ENCODE peak calls at places on chromosomes 4 and X, in eight cellular contexts. One of them, this sample, is unnamed. For H3K27me3 and H3K9me3, the result is how much of the 10 kb centered on the place peaks cover.

GRCh38 chr4:84565951-84566350 is 17.0 kb upstream of the CDS1 start:
- DNase-seq in heart left ventricle: no peak
- DNase-seq in astrocyte: no peak
- DNase-seq in left lung: no peak
- DNase-seq in cardiac muscle cell: no peak
- DNase-seq in CD8-positive, alpha-beta T cell: no peak
- DNase-seq in fibroblast of lung: no peak
- DNase-seq in colonic mucosa: no peak
- DNase-seq in this sample: no peak

GRCh38 chr4:55754754-55755350 is 64.7 kb upstream of the EXOC1L start:
- DNase-seq in heart left ventricle: no peak
- DNase-seq in astrocyte: peak
- DNase-seq in left lung: no peak
- DNase-seq in cardiac muscle cell: no peak
- DNase-seq in CD8-positive, alpha-beta T cell: no peak
- DNase-seq in fibroblast of lung: peak
- DNase-seq in colonic mucosa: no peak
- DNase-seq in this sample: no peak

GRCh38 chr4:20087512-20087911 is 164.2 kb upstream of the SLIT2 start:
- DNase-seq in heart left ventricle: no peak
- DNase-seq in astrocyte: no peak
- DNase-seq in left lung: peak
- DNase-seq in cardiac muscle cell: no peak
- DNase-seq in CD8-positive, alpha-beta T cell: no peak
- DNase-seq in fibroblast of lung: no peak
- DNase-seq in colonic mucosa: no peak
- DNase-seq in this sample: no peak

GRCh38 chr4:163271555-163272127 is 60.8 kb downstream of the NPY1R start:
- DNase-seq in heart left ventricle: no peak
- DNase-seq in astrocyte: no peak
- DNase-seq in left lung: no peak
- DNase-seq in cardiac muscle cell: no peak
- DNase-seq in CD8-positive, alpha-beta T cell: no peak
- DNase-seq in fibroblast of lung: no peak
- DNase-seq in colonic mucosa: no peak
- DNase-seq in this sample: no peak

GRCh38 chr4:48777739-48778138 is 2.3 kb downstream of the FRYL start:
- DNase-seq in heart left ventricle: no peak
- DNase-seq in astrocyte: no peak
- DNase-seq in left lung: no peak
- DNase-seq in cardiac muscle cell: no peak
- DNase-seq in CD8-positive, alpha-beta T cell: no peak
- DNase-seq in fibroblast of lung: no peak
- DNase-seq in colonic mucosa: no peak
- DNase-seq in this sample: no peak

GRCh38 chrX:110123331-110123782 is 120.4 kb downstream of the TMEM164 start:
- DNase-seq in heart left ventricle: no peak
- DNase-seq in astrocyte: no peak
- DNase-seq in left lung: no peak
- DNase-seq in cardiac muscle cell: no peak
- DNase-seq in CD8-positive, alpha-beta T cell: no peak
- DNase-seq in fibroblast of lung: no peak
- DNase-seq in colonic mucosa: no peak
- DNase-seq in this sample: no peak

GRCh38 chr4:23165669-23166068 is 472.9 kb downstream of the GBA3 start:
- DNase-seq in heart left ventricle: no peak
- DNase-seq in astrocyte: no peak
- DNase-seq in left lung: no peak
- DNase-seq in cardiac muscle cell: no peak
- DNase-seq in CD8-positive, alpha-beta T cell: no peak
- DNase-seq in fibroblast of lung: no peak
- DNase-seq in colonic mucosa: no peak
- DNase-seq in this sample: no peak

GRCh38 chr4:103197765-103198110 is 405 bp downstream of the CENPE start:
- DNase-seq in heart left ventricle: no peak
- DNase-seq in astrocyte: peak
- DNase-seq in left lung: no peak
- DNase-seq in cardiac muscle cell: no peak
- DNase-seq in CD8-positive, alpha-beta T cell: no peak
- DNase-seq in fibroblast of lung: no peak
- DNase-seq in colonic mucosa: no peak
- DNase-seq in this sample: no peak

GRCh38 chrX:20507901-20508620 is 241.4 kb upstream of the RPS6KA3 start:
- DNase-seq in heart left ventricle: no peak
- DNase-seq in astrocyte: no peak
- DNase-seq in left lung: no peak
- DNase-seq in cardiac muscle cell: no peak
- DNase-seq in CD8-positive, alpha-beta T cell: no peak
- DNase-seq in fibroblast of lung: no peak
- DNase-seq in colonic mucosa: no peak
- DNase-seq in this sample: no peak

GRCh38 chr4:87505862-87506261 is 23.3 kb downstream of the SPARCL1 start:
- DNase-seq in heart left ventricle: no peak
- DNase-seq in astrocyte: no peak
- DNase-seq in left lung: no peak
- DNase-seq in cardiac muscle cell: no peak
- DNase-seq in CD8-positive, alpha-beta T cell: no peak
- DNase-seq in fibroblast of lung: no peak
- DNase-seq in colonic mucosa: no peak
- DNase-seq in this sample: no peak

GRCh38 chr4:110629780-110630500 is 7.1 kb upstream of the PITX2 start:
- DNase-seq in heart left ventricle: no peak
- DNase-seq in astrocyte: no peak
- DNase-seq in left lung: no peak
- DNase-seq in cardiac muscle cell: no peak
- DNase-seq in CD8-positive, alpha-beta T cell: no peak
- DNase-seq in fibroblast of lung: no peak
- DNase-seq in colonic mucosa: no peak
- DNase-seq in this sample: no peak

GRCh38 chr4:110629214-110629754 is 6.4 kb upstream of the PITX2 start:
- DNase-seq in heart left ventricle: no peak
- DNase-seq in astrocyte: no peak
- DNase-seq in left lung: no peak
- DNase-seq in cardiac muscle cell: no peak
- DNase-seq in CD8-positive, alpha-beta T cell: no peak
- DNase-seq in fibroblast of lung: no peak
- DNase-seq in colonic mucosa: no peak
- DNase-seq in this sample: no peak

GRCh38 chr4:110631582-110632505 is 9.0 kb upstream of the PITX2 start:
- DNase-seq in heart left ventricle: peak
- DNase-seq in astrocyte: peak
- DNase-seq in left lung: no peak
- DNase-seq in cardiac muscle cell: peak
- DNase-seq in CD8-positive, alpha-beta T cell: no peak
- DNase-seq in fibroblast of lung: peak
- DNase-seq in colonic mucosa: peak
- DNase-seq in this sample: peak

GRCh38 chr4:110632506-110633357 is 9.9 kb upstream of the PITX2 start:
- DNase-seq in heart left ventricle: no peak
- DNase-seq in astrocyte: no peak
- DNase-seq in left lung: no peak
- DNase-seq in cardiac muscle cell: no peak
- DNase-seq in CD8-positive, alpha-beta T cell: no peak
- DNase-seq in fibroblast of lung: no peak
- DNase-seq in colonic mucosa: no peak
- DNase-seq in this sample: no peak

DNA sequence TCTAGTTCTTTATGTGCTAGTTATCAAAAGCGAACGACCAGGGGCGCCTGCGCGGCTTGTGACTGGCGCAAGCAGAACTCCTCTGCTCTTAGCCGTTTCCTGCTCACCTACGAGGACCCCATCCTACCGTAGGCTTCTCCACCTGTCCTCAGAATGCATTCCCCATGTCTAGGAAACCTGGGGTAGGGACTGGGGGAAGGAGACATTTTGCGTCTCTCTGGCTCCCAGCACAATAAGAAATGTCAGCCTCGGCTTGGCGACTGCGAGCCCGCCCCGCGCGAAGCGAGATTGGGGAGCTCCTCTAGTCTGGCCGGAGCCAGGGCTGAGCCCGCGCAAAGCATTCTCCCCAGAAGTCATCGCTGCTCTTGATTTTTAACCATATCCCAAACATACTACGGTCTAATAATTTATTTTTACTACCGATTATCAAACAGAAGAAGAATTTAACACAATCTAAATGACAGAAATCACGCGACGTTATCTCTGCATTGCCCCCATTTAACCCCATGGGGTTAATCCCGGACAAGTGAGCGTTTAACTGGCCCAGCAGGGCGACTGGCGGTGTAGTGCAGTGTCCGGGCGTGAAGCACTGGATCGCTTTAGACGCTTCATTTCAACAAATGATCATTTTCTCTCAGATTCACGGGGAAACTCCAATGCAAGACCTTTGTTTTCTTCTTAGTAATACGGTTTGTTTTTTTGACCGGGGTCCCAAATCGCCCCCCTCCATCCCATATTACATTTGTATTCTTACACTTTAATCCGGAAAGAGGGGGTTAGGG is 7.9 kb upstream of the PITX2 start:
- DNase-seq in heart left ventricle: no peak
- DNase-seq in astrocyte: no peak
- DNase-seq in left lung: no peak
- DNase-seq in cardiac muscle cell: no peak
- DNase-seq in CD8-positive, alpha-beta T cell: no peak
- DNase-seq in fibroblast of lung: no peak
- DNase-seq in colonic mucosa: no peak
- DNase-seq in this sample: no peak
- H3K27me3 ChIP-seq in heart left ventricle: half or more
- H3K27me3 ChIP-seq in astrocyte: half or more
- H3K27me3 ChIP-seq in left lung: half or more
- H3K27me3 ChIP-seq in cardiac muscle cell: half or more
- H3K27me3 ChIP-seq in CD8-positive, alpha-beta T cell: half or more
- H3K27me3 ChIP-seq in fibroblast of lung: half or more
- H3K27me3 ChIP-seq in colonic mucosa: half or more
- H3K27me3 ChIP-seq in this sample: under half

DNA sequence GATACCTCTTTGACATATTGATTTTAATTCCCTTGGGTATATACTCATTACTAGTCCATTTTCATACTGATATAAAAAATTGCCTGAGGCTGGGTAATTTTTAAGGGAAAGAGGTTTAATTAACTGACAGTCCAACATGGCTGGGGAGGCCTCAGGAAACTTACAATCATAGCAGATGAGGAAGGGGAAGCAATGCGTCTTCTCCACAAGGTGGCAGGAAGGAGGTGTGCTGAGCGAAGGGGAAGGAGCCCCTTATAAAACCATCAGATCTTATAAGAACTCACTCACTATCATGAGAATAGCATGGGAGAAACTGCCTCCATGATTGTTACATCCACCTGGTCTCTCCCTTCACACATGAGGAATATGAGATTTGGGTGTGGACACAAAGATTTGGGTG is 42.4 kb downstream of the MSX1 start:
- DNase-seq in heart left ventricle: no peak
- DNase-seq in astrocyte: no peak
- DNase-seq in left lung: no peak
- DNase-seq in cardiac muscle cell: no peak
- DNase-seq in CD8-positive, alpha-beta T cell: no peak
- DNase-seq in fibroblast of lung: no peak
- DNase-seq in colonic mucosa: no peak
- DNase-seq in this sample: no peak
- TF ChIP-seq CTCF in heart left ventricle: no peak
- TF ChIP-seq CTCF in astrocyte: no peak
- TF ChIP-seq CTCF in left lung: no peak
- TF ChIP-seq CTCF in cardiac muscle cell: no peak
- TF ChIP-seq CTCF in CD8-positive, alpha-beta T cell: no peak
- TF ChIP-seq CTCF in fibroblast of lung: no peak
- TF ChIP-seq CTCF in colonic mucosa: no peak
- TF ChIP-seq CTCF in this sample: no peak

GRCh38 chr4:26836539-26836938 is 24.1 kb upstream of the STIM2 start:
- DNase-seq in heart left ventricle: no peak
- DNase-seq in astrocyte: no peak
- DNase-seq in left lung: no peak
- DNase-seq in cardiac muscle cell: no peak
- DNase-seq in CD8-positive, alpha-beta T cell: no peak
- DNase-seq in fibroblast of lung: no peak
- DNase-seq in colonic mucosa: no peak
- DNase-seq in this sample: no peak

GRCh38 chr4:26839016-26839415 is 21.6 kb upstream of the STIM2 start:
- DNase-seq in heart left ventricle: no peak
- DNase-seq in astrocyte: no peak
- DNase-seq in left lung: no peak
- DNase-seq in cardiac muscle cell: no peak
- DNase-seq in CD8-positive, alpha-beta T cell: no peak
- DNase-seq in fibroblast of lung: no peak
- DNase-seq in colonic mucosa: no peak
- DNase-seq in this sample: no peak

GRCh38 chr4:26838055-26838842 is 22.4 kb upstream of the STIM2 start:
- DNase-seq in heart left ventricle: no peak
- DNase-seq in astrocyte: peak
- DNase-seq in left lung: no peak
- DNase-seq in cardiac muscle cell: no peak
- DNase-seq in CD8-positive, alpha-beta T cell: no peak
- DNase-seq in fibroblast of lung: peak
- DNase-seq in colonic mucosa: no peak
- DNase-seq in this sample: no peak

GRCh38 chr4:26839534-26839951 is 21.1 kb upstream of the STIM2 start:
- DNase-seq in heart left ventricle: peak
- DNase-seq in astrocyte: peak
- DNase-seq in left lung: no peak
- DNase-seq in cardiac muscle cell: no peak
- DNase-seq in CD8-positive, alpha-beta T cell: no peak
- DNase-seq in fibroblast of lung: peak
- DNase-seq in colonic mucosa: no peak
- DNase-seq in this sample: no peak
- H3K9me3 ChIP-seq in heart left ventricle: under half
- H3K9me3 ChIP-seq in astrocyte: under half
- H3K9me3 ChIP-seq in left lung: under half
- H3K9me3 ChIP-seq in cardiac muscle cell: under half
- H3K9me3 ChIP-seq in CD8-positive, alpha-beta T cell: under half
- H3K9me3 ChIP-seq in fibroblast of lung: under half
- H3K9me3 ChIP-seq in colonic mucosa: under half
- H3K9me3 ChIP-seq in this sample: under half

GRCh38 chrX:43317378-43317777 is 338.7 kb upstream of the MAOA start:
- DNase-seq in heart left ventricle: no peak
- DNase-seq in astrocyte: no peak
- DNase-seq in left lung: no peak
- DNase-seq in cardiac muscle cell: no peak
- DNase-seq in CD8-positive, alpha-beta T cell: no peak
- DNase-seq in fibroblast of lung: no peak
- DNase-seq in colonic mucosa: no peak
- DNase-seq in this sample: no peak

GRCh38 chrX:43316161-43316560 is 339.9 kb upstream of the MAOA start:
- DNase-seq in heart left ventricle: no peak
- DNase-seq in astrocyte: no peak
- DNase-seq in left lung: no peak
- DNase-seq in cardiac muscle cell: no peak
- DNase-seq in CD8-positive, alpha-beta T cell: no peak
- DNase-seq in fibroblast of lung: no peak
- DNase-seq in colonic mucosa: no peak
- DNase-seq in this sample: no peak

GRCh38 chrX:43313035-43313434 is 343.1 kb upstream of the MAOA start:
- DNase-seq in heart left ventricle: no peak
- DNase-seq in astrocyte: no peak
- DNase-seq in left lung: no peak
- DNase-seq in cardiac muscle cell: no peak
- DNase-seq in CD8-positive, alpha-beta T cell: no peak
- DNase-seq in fibroblast of lung: no peak
- DNase-seq in colonic mucosa: no peak
- DNase-seq in this sample: no peak

DNA sequence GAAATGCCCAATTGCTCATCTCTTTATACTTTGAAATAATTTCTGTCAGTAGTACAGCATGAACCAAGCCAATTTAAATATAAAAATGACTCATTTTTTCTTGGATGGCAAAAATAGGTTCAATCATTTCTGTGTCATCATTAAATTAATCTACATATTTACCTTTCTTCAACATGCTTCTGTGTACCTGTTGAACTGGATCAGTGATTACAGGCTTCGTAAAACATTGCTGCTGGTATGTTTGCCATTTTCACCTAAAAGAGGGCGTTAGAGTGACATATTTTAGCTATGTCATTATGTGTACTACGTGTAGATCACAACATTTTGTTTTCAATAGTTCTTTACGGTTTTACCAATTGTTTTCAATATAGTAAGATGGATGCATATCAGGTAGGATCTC is 340.5 kb upstream of the MAOA start:
- DNase-seq in heart left ventricle: no peak
- DNase-seq in astrocyte: no peak
- DNase-seq in left lung: no peak
- DNase-seq in cardiac muscle cell: no peak
- DNase-seq in CD8-positive, alpha-beta T cell: no peak
- DNase-seq in fibroblast of lung: no peak
- DNase-seq in colonic mucosa: no peak
- DNase-seq in this sample: no peak
- H3K27me3 ChIP-seq in heart left ventricle: under half
- H3K27me3 ChIP-seq in astrocyte: under half
- H3K27me3 ChIP-seq in left lung: under half
- H3K27me3 ChIP-seq in cardiac muscle cell: under half
- H3K27me3 ChIP-seq in CD8-positive, alpha-beta T cell: under half
- H3K27me3 ChIP-seq in fibroblast of lung: under half
- H3K27me3 ChIP-seq in colonic mucosa: under half
- H3K27me3 ChIP-seq in this sample: under half